ENCODE peak calls at places on chromosome 17, in ten cellular contexts. S is heart right ventricle, I is endothelial cell, A is MCF 10A, Y is AG10803, Z is colonic mucosa, P is mucosa of descending colon, Q is HFF-Myc, U is progenitor cell of endocrine pancreas, W is choroid plexus epithelial cell. L is an unnamed sample.
A peak's percentile ranks its signal among the peaks of the same experiment; 100 is the strongest.

GRCh38 chr17:21019976-21020575 is 22.7 kb downstream of the USP22 start:
- DNase-seq in I (no peak), Q (no peak), W (peak; percentile 59), A (no peak), S (no peak), Y (peak; percentile 41), Z (no peak), U (no peak), P (no peak), L (no peak)

GRCh38 chr17:30263552-30264333 is 28.0 kb downstream of the BLMH start:
- DNase-seq in P (no peak), S (no peak), Q (no peak), U (no peak), A (no peak), I (no peak), Z (no peak), Y (no peak), W (peak; percentile 82), L (peak; percentile 67)

GRCh38 chr17:57935833-57936807 is 19.1 kb downstream of the CUEDC1 start:
- DNase-seq in Q (no peak), A (no peak), U (no peak), I (peak; percentile 19), Z (no peak), W (no peak), S (peak; percentile 67), P (no peak), Y (peak; percentile 87), L (no peak)

GRCh38 chr17:77832180-77832560 is 126.3 kb upstream of the TNRC6C start:
- DNase-seq in U (no peak), S (no peak), A (no peak), P (peak; percentile 13), Q (no peak), Y (no peak), I (no peak), Z (no peak), W (no peak), L (no peak)

GRCh38 chr17:41396340-41396739 is 1.1 kb downstream of the KRT31 start:
- DNase-seq in A (no peak), I (no peak), Y (no peak), U (no peak), S (no peak), W (no peak), Q (no peak), Z (no peak), P (no peak), L (no peak)

GRCh38 chr17:39923836-39924690 is 3.3 kb downstream of the ORMDL3 start:
- DNase-seq in A (no peak), I (no peak), U (no peak), P (no peak), W (peak; percentile 45), S (no peak), Z (no peak), Q (no peak), Y (peak; percentile 37), L (no peak)

GRCh38 chr17:47968836-47969235 is 2.1 kb upstream of the CDK5RAP3 start:
- DNase-seq in I (no peak), P (no peak), Y (no peak), Q (no peak), W (no peak), U (no peak), S (no peak), Z (no peak), A (no peak), L (no peak)

GRCh38 chr17:80952291-80952690 is 39.4 kb upstream of the CHMP6 start:
- DNase-seq in Z (no peak), I (no peak), S (no peak), W (no peak), P (no peak), Y (no peak), Q (no peak), A (no peak), U (no peak), L (peak; percentile 22)

DNA sequence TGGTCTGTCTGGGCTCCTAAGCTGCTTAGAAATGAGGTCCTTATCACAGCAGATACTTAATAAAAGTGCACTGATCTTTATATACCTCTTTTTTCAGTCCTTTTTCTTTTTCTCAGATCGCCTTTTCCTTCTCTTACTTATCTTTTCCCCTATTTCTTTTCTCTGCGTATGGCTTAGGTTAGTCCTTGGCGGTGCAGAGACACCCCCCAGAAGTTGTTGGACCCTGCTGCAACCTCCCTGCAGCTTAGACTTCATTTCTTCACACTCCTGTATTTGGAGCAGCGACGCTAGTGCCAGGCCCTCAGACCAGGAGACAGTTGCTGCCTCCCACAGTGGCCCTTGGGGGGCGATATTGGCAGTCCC is 67.6 kb downstream of the CENPV start:
- DNase-seq in I (peak; percentile 42), U (no peak), P (no peak), Q (no peak), W (no peak), Y (no peak), Z (no peak), A (no peak), S (no peak), L (no peak)
- TF ChIP-seq CTCF in I (no peak), U (peak; percentile 61), P (peak; percentile 48), Q (peak; percentile 68), W (peak; percentile 62), Y (peak; percentile 41), Z (peak; percentile 55), A (no peak), S (peak; percentile 35), L (no peak)

GRCh38 chr17:74390680-74391653 is 23.7 kb downstream of the GPR142 start:
- DNase-seq in Z (no peak), W (no peak), A (no peak), S (no peak), Y (no peak), U (no peak), Q (no peak), P (peak; percentile 21), I (no peak), L (no peak)

GRCh38 chr17:74387365-74388218 is 20.3 kb downstream of the GPR142 start:
- DNase-seq in U (no peak), S (no peak), Q (no peak), A (no peak), P (peak; percentile 39), Y (no peak), W (no peak), I (no peak), Z (peak; percentile 65), L (no peak)

GRCh38 chr17:74391771-74392170 is 24.5 kb downstream of the GPR142 start:
- DNase-seq in Q (no peak), W (no peak), I (no peak), S (no peak), U (no peak), P (peak; percentile 34), Z (no peak), A (no peak), Y (no peak), L (no peak)

GRCh38 chr17:74389094-74389753 is 21.9 kb downstream of the GPR142 start:
- DNase-seq in I (no peak), Q (no peak), Z (no peak), Y (no peak), W (no peak), A (no peak), U (no peak), S (no peak), P (peak; percentile 19), L (no peak)

DNA sequence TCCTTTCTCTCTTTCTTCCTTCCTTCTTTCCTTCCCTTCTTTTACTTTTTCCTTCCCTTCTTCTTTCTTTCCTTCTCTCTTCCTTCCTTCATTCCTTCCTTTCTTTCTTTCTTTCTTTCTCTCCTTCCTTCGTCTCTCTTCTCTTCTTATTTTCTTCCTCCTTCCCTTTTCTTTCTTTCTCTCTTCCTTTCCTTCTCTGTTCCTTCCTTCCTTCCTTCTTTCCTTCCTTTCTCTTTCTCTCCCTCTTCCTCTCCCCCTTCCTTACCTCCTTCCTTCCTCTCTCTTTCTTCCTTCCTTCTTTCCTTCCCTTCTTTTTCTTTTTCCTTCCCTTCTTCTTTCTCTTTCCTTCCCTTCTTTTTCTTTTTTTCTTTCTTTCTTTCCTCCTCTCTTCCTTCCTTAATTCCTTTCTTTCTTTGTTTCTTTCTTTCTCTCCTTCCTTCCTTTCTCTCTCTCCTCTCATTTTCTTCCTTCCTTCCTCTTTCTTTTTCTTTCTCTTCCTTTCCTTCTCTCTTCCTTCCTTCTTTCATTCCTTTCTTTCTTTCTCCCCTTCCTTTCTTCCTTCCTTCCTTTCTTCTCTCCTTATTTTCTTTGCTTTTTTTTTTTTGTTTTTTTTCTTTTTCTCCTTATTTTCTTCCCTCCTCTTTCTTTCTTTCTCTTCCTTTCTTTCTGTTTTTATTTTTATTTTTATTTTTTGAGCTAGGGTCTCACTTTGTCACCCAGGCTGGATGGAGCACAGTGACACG is 22.8 kb downstream of the GPR142 start:
- DNase-seq in U (no peak), I (no peak), A (no peak), Z (no peak), Y (no peak), P (no peak), S (no peak), W (no peak), Q (no peak), L (no peak)
- TF ChIP-seq CTCF in U (no peak), I (no peak), A (no peak), Z (no peak), Y (no peak), P (no peak), S (no peak), W (no peak), Q (no peak), L (no peak)

DNA sequence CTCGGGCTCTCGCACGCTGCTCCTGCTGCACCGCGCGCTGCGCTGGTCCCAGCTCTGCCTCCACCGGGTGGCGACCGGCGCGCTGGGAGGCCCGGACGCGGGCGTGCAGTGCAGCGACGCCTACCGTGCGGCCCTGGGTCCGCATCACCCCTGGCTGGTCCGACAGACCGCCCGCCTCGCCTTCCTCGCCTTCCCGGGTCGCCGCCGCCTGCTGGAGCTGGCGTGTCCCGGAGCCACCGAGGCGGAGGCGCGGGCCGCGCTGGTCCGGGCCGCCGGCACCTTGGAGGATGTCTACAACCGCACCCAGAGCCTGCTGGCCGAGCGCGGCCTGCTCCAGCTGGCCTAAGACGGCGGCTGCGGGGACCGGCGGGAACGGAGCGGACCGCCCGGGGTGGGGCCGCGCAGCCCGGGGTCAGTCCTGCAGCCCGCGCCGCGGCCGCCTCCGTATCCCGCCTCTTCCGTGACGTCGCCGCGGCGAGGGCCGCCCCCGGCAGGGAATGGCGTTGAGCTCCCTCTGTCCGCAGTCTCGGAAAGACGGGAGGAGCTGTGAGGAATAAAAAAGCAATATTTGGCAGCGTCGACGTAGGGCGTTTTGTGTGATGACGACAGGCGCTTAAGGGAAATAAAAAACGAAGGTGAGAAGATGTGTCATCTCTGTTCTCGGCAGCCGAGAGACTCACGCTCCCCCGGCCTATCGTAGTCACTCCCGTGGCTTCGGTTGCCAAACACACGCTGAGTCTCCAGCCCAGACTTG is 1.4 kb downstream of the GLTPD2 start:
- DNase-seq in P (peak; percentile 91), Q (peak; percentile 74), W (peak; percentile 87), Y (peak; percentile 78), Z (peak; percentile 92), I (peak; percentile 87), U (peak; percentile 85), A (peak; percentile 95), S (peak; percentile 87), L (peak; percentile 77)
- TF ChIP-seq CTCF in P (peak; percentile 93), Q (peak; percentile 53), W (peak; percentile 52), Y (peak; percentile 48), Z (peak; percentile 74), I (peak; percentile 69), U (peak; percentile 88), A (peak; percentile 70), S (peak; percentile 63), L (peak; percentile 45)

DNA sequence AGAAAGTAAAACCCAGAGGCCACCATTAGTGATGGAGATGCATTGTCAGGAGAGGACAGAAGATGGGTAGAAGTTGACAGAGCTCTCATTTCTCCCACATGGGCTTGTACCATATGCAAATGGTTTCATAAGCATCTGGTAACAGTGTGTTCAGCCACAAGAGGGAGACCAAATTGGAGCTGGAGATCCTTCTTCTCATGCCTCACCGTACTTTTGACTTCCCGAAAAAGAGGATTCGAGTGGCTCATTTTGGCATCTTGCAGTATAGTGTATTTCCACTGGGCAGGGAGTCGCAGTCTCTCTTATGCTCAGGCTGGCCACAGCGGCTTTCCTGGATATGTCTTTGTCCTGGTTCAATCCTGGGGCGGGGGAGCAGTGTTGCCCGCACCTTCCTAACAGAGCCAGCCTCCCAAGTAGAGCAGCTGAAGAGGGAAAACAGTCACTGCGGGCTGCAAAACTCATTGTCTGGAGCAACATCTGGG is 23.8 kb downstream of the TBC1D3B start:
- DNase-seq in W (peak; percentile 46), S (no peak), P (peak; percentile 47), U (no peak), A (no peak), Q (no peak), Z (no peak), Y (peak; percentile 45), I (no peak), L (no peak)
- TF ChIP-seq CTCF in W (peak; percentile 27), S (no peak), P (no peak), U (peak; percentile 15), A (peak; percentile 6), Q (peak; percentile 5), Z (no peak), Y (peak; percentile 40), I (no peak), L (no peak)

L was measured in Caco-2.